ENCODE peak calls at places on chromosome 15, in nine cellular contexts. I is uterus, L is HCT116, H is cardiac muscle cell, W is BE2C, Z is spleen, T is Panc1, V is ovary, E is stomach. J is an unnamed sample. For H3K36me3, the result is how much of the 10 kb centered on the place peaks cover.

GRCh38 chr15:38536201-38536676 is 28.4 kb downstream of the RASGRP1 start:
- DNase-seq in T (no peak), L (no peak), H (no peak), W (no peak), I (peak), V (no peak), Z (no peak), E (peak), J (no peak)

GRCh38 chr15:81239190-81239589 is 42.5 kb downstream of the IL16 start:
- DNase-seq in T (no peak), W (no peak), E (no peak), L (no peak), H (no peak), V (no peak), Z (no peak), I (no peak), J (no peak)

GRCh38 chr15:83206971-83207621 is 527 bp downstream of the HDGFL3 start:
- DNase-seq in E (peak), I (peak), H (peak), Z (peak), T (no peak), L (no peak), W (peak), V (peak), J (peak)

GRCh38 chr15:64093627-64094417 is at the start of gene CIAO2A:
- DNase-seq in T (peak), W (peak), I (peak), V (peak), H (peak), E (peak), Z (peak), L (peak), J (peak)

GRCh38 chr15:33654859-33655258 is 313.4 kb upstream of the CHRM5 start:
- DNase-seq in H (no peak), L (no peak), W (no peak), T (no peak), I (no peak), V (no peak), E (no peak), Z (no peak), J (no peak)

GRCh38 chr15:60091150-60091549 is 87.0 kb downstream of the FOXB1 start:
- DNase-seq in H (no peak), L (no peak), Z (no peak), V (no peak), I (no peak), T (no peak), W (no peak), E (peak), J (no peak)

GRCh38 chr15:74040115-74040850 is 42.1 kb downstream of the GOLGA6A start:
- DNase-seq in W (no peak), E (no peak), I (peak), H (no peak), T (no peak), V (no peak), Z (no peak), L (no peak), J (peak)

GRCh38 chr15:99683000-99683670 is 50.1 kb downstream of the LYSMD4 start:
- DNase-seq in I (no peak), Z (no peak), V (no peak), H (no peak), W (no peak), L (no peak), T (no peak), E (no peak), J (peak)

GRCh38 chr15:58931985-58932384 is 1.5 kb downstream of the SLTM start:
- DNase-seq in W (no peak), H (peak), T (no peak), L (no peak), Z (no peak), V (no peak), E (peak), I (no peak), J (peak)

GRCh38 chr15:33021806-33022389 is 172.6 kb downstream of the FMN1 start:
- DNase-seq in T (no peak), I (no peak), H (peak), Z (no peak), L (peak), E (no peak), W (peak), V (no peak), J (peak)

GRCh38 chr15:35437157-35437556 is 108.8 kb downstream of the DPH6 start:
- DNase-seq in V (no peak), E (no peak), W (no peak), I (no peak), H (no peak), L (peak), T (no peak), Z (no peak), J (peak)

GRCh38 chr15:69553686-69554085 is 101.1 kb downstream of the RPLP1 start:
- DNase-seq in L (no peak), W (no peak), H (no peak), Z (no peak), I (no peak), T (no peak), V (no peak), E (no peak), J (no peak)

GRCh38 chr15:40358492-40359353 is 704 bp downstream of the DISP2 start:
- DNase-seq in E (no peak), Z (peak), T (no peak), L (no peak), H (peak), W (peak), I (no peak), V (no peak), J (no peak)

GRCh38 chr15:71800835-71801745 is 9.3 kb upstream of the NR2E3 start:
- DNase-seq in E (peak), T (peak), W (peak), I (no peak), H (peak), L (peak), Z (no peak), V (no peak), J (peak)
- TF ChIP-seq CTCF in E (no peak), T (peak), W (peak), I (peak), H (peak), L (peak), Z (peak), V (peak), J (peak)

GRCh38 chr15:90620379-90621134 is 90.8 kb downstream of the CRTC3 start:
- DNase-seq in Z (no peak), I (no peak), W (no peak), T (no peak), V (no peak), E (no peak), H (no peak), L (no peak), J (no peak)

GRCh38 chr15:90618330-90619136 is 88.8 kb downstream of the CRTC3 start:
- DNase-seq in Z (no peak), T (no peak), H (no peak), L (no peak), I (no peak), V (no peak), E (no peak), W (no peak), J (no peak)

GRCh38 chr15:90617668-90618097 is 88.0 kb downstream of the CRTC3 start:
- DNase-seq in H (no peak), L (no peak), T (no peak), I (no peak), V (no peak), Z (no peak), W (no peak), E (no peak), J (no peak)

GRCh38 chr15:90619468-90619867 is 89.7 kb downstream of the CRTC3 start:
- DNase-seq in Z (no peak), W (no peak), V (no peak), I (no peak), E (no peak), L (no peak), H (no peak), T (no peak), J (no peak)

DNA sequence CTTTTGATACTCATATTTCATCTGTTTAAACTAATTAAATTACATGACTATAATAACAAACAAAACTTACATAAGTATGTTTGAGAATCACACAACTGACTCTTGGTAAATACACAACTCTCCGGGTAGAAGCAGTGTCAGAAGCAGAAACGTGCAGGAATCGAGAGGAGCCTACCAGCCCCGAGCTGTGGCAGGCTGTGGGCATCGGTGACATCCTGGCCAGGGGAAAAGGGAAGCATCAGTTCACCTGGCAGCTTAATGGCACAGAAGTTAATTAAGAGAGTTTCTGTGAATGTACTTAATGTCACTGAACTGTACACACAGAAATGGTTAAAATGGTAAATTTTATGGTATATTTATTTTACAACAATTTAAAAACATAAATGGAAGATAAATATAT is 90.2 kb downstream of the CRTC3 start:
- DNase-seq in H (no peak), E (no peak), Z (no peak), W (no peak), T (no peak), V (no peak), L (no peak), I (no peak), J (no peak)
- H3K36me3 ChIP-seq in H (under half), E (half or more), Z (half or more), W (under half), T (under half), V (under half), L (under half), I (under half), J (under half)

DNA sequence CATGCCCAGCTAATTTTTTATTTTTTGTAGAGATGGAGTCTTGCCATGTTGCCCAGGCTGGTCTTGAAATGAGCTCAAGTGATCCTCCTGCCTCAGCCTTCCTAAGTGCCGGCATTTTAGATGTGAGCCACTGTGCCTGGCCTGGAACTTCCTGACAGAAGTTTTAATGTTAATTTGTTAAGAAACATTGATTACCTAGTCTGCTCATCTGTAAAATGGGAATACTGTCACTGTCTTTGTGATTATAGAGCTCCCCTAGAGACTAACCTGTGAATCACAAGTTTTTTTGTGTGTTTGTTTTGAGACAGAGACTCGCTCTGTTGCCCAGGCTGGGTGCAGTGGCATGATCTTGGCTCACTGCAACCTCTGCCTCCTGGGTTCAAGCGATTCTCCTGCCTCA is 4.3 kb upstream of the EIF3J start:
- DNase-seq in I (no peak), Z (no peak), T (no peak), W (no peak), V (no peak), L (no peak), H (no peak), E (no peak), J (peak)
- TF ChIP-seq CTCF in I (no peak), Z (no peak), T (peak), W (peak), V (no peak), L (peak), H (no peak), E (no peak), J (peak)

DNA sequence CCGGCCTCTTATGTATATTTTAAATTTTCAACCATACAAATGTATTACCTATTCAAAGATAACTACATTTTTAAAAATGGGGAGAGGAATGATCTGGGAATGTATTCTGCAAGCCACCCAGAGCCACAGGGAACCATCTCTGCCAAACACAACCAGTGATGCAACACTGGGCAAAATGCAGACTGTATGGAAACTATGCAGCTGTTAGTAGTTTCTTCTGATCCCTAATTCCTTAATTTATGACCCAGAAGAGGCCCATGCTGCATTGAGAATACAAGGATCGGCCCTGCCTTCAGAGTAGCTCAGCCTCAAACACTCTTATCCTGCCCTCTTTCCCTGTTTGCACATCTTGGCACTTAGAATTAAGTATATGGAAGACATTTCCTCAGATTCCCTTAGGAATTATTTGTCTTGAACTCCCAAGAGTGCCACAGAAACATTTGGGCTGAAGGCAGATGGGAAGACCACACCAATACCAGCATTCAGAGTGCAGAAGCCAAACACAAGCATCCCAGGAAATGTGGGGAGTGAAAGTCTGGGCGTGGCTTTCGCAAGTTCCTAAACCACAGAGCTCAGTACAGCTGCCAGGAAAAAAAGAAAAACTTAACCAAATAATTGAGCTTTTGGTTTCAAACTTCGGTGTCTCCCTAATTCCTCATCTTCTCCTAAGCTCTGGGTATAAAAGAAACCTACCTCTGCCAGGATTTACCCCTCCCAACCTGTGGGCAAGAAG is 5.3 kb downstream of the SNUPN start:
- DNase-seq in W (no peak), V (no peak), Z (no peak), T (no peak), E (peak), H (no peak), L (no peak), I (peak), J (peak)
- H3K36me3 ChIP-seq in W (under half), V (under half), Z (half or more), T (under half), E (under half), H (under half), L (under half), I (under half), J (under half)

GRCh38 chr15:66634540-66634939 is 67.5 kb upstream of the SMAD6 start:
- DNase-seq in W (no peak), E (no peak), V (no peak), I (no peak), Z (no peak), T (no peak), L (no peak), H (no peak), J (no peak)

GRCh38 chr15:66635006-66635405 is 67.0 kb upstream of the SMAD6 start:
- DNase-seq in T (no peak), H (no peak), L (no peak), Z (no peak), V (no peak), W (no peak), I (no peak), E (no peak), J (no peak)

GRCh38 chr15:66633346-66633745 is 67.5 kb upstream of the LCTL start:
- DNase-seq in Z (no peak), V (no peak), T (no peak), I (no peak), L (no peak), W (no peak), H (no peak), E (no peak), J (no peak)

GRCh38 chr15:66635817-66636216 is 66.2 kb upstream of the SMAD6 start:
- DNase-seq in E (no peak), I (no peak), T (no peak), V (no peak), Z (no peak), H (no peak), L (no peak), W (no peak), J (no peak)

DNA sequence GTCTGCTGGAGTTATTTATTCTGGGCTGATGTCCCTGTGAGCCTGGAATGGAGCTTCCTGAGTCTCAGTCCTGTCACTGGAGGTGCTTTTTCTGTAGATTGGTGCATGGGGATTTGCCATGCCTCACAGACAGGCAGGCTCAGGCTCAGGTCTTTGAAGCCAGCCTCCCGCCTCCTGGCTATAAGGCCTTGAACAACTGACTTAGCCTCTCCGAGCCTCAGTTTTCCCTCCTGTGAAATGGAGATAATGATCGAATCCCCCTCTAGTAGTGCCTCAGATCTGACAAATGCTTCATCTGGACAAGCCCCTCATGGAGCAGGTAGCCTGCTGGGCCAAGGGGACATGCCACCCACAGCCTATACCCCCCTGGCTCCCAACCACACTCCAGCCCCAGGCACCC is 68.1 kb upstream of the LCTL start:
- DNase-seq in L (no peak), I (no peak), Z (no peak), T (no peak), V (no peak), H (no peak), W (no peak), E (no peak), J (no peak)
- TF ChIP-seq CTCF in L (no peak), I (no peak), Z (no peak), T (no peak), V (no peak), H (no peak), W (no peak), E (no peak), J (no peak)

GRCh38 chr15:78167227-78167888 is 18.2 kb downstream of the IDH3A start:
- DNase-seq in T (no peak), Z (no peak), H (no peak), V (no peak), I (no peak), W (no peak), L (no peak), E (no peak), J (no peak)

GRCh38 chr15:78170848-78171773 is 21.9 kb downstream of the IDH3A start:
- DNase-seq in H (no peak), T (no peak), V (no peak), W (no peak), Z (no peak), L (no peak), E (no peak), I (no peak), J (no peak)

GRCh38 chr15:78171864-78172472 is 22.8 kb downstream of the IDH3A start:
- DNase-seq in Z (no peak), W (no peak), L (no peak), H (no peak), T (no peak), E (no peak), I (no peak), V (no peak), J (no peak)

GRCh38 chr15:78164010-78164409 is 14.8 kb downstream of the IDH3A start:
- DNase-seq in V (no peak), L (no peak), H (no peak), T (no peak), W (no peak), E (no peak), Z (no peak), I (no peak), J (no peak)

DNA sequence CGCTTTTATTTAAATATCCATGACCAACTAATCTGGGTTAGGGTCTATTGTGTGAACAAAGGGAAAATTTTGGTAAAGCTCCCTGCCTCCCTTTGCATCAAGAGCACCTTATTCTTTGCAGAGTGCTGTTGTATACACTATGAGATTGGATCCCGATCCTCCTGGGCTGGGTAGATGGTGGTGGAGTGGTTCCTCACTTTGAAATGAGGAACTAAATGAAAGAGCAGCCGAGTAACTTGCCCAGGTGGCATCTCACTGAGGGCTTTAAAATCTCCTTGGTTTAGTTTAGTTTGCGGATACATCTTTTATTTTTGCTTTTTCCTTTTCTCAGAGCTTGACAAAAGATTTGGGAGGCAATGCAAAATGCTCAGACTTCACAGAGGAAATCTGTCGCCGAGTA is 19.4 kb downstream of the IDH3A start:
- DNase-seq in H (no peak), E (no peak), T (no peak), L (no peak), I (no peak), W (no peak), Z (no peak), V (no peak), J (no peak)
- H3K36me3 ChIP-seq in H (half or more), E (half or more), T (under half), L (under half), I (under half), W (half or more), Z (half or more), V (under half), J (under half)

GRCh38 chr15:28107111-28107893 is 8.2 kb upstream of the OCA2 start:
- DNase-seq in L (no peak), V (no peak), Z (peak), W (no peak), T (no peak), H (peak), I (no peak), E (no peak), J (no peak)

GRCh38 chr15:28105793-28106192 is 6.7 kb upstream of the OCA2 start:
- DNase-seq in T (no peak), H (no peak), I (no peak), E (no peak), W (no peak), V (no peak), Z (no peak), L (no peak), J (no peak)

GRCh38 chr15:28107894-28108255 is 8.8 kb upstream of the OCA2 start:
- DNase-seq in E (no peak), Z (no peak), V (no peak), I (no peak), W (no peak), T (no peak), L (no peak), H (no peak), J (peak)

GRCh38 chr15:28105224-28105791 is 6.2 kb upstream of the OCA2 start:
- DNase-seq in L (no peak), E (no peak), Z (no peak), W (no peak), H (no peak), T (no peak), I (no peak), V (no peak), J (no peak)

GRCh38 chr15:28106294-28107110 is 7.4 kb upstream of the OCA2 start:
- DNase-seq in I (no peak), V (no peak), W (no peak), L (no peak), T (no peak), E (no peak), H (peak), Z (peak), J (peak)
- TF ChIP-seq CTCF in I (no peak), V (no peak), W (no peak), L (no peak), T (no peak), E (no peak), H (no peak), Z (no peak), J (no peak)

GRCh38 chr15:92914768-92915221 is 14.7 kb downstream of the CHD2 start:
- DNase-seq in E (no peak), Z (no peak), T (no peak), V (no peak), L (no peak), I (no peak), H (no peak), W (no peak), J (no peak)
- H3K36me3 ChIP-seq in E (under half), Z (under half), T (under half), V (under half), L (under half), I (under half), H (under half), W (under half), J (under half)

J was measured in A673.